ENCODE peak calls at places on chromosome 10, in eight cellular contexts. H is A549, D is right lobe of liver, Q is lung, I is ovary, U is cardiac muscle cell, Y is MCF 10A, S is left lung. T is an unnamed sample.

GRCh38 chr10:11602919-11603523 is 8.4 kb downstream of the USP6NL start:
- DNase-seq in S (no peak), Q (no peak), D (no peak), I (no peak), Y (no peak), U (no peak), H (peak; percentile 54), T (no peak)

GRCh38 chr10:61463035-61463909 is 10.1 kb upstream of the TMEM26 start:
- DNase-seq in H (no peak), D (no peak), S (no peak), Y (peak; percentile 75), Q (no peak), I (no peak), U (no peak), T (no peak)

GRCh38 chr10:955820-956217 is 24.3 kb upstream of the LARP4B start:
- DNase-seq in H (no peak), U (no peak), D (no peak), Q (no peak), S (no peak), Y (no peak), I (no peak), T (no peak)

GRCh38 chr10:60130130-60130579 is 223.8 kb upstream of the CCDC6 start:
- DNase-seq in Y (no peak), H (peak; percentile 19), Q (no peak), S (no peak), D (no peak), I (no peak), U (no peak), T (no peak)

GRCh38 chr10:11875499-11876281 is 52.5 kb downstream of the PROSER2 start:
- DNase-seq in H (peak; percentile 98), Q (peak; percentile 92), S (peak; percentile 86), D (peak; percentile 93), I (peak; percentile 36), U (no peak), Y (peak; percentile 96), T (no peak)

GRCh38 chr10:121956111-121957061 is 18.6 kb downstream of the NSMCE4A start:
- DNase-seq in Q (no peak), H (no peak), I (no peak), U (no peak), Y (peak; percentile 61), D (no peak), S (no peak), T (no peak)

GRCh38 chr10:69087600-69088470 is at the start of gene SRGN:
- DNase-seq in D (peak; percentile 35), H (peak; percentile 68), U (no peak), Q (peak; percentile 81), I (peak; percentile 20), S (peak; percentile 79), Y (peak; percentile 88), T (peak; percentile 26)

GRCh38 chr10:75295901-75296441 is 60.2 kb upstream of the COMTD1 start:
- DNase-seq in D (no peak), U (peak; percentile 39), S (no peak), Q (no peak), Y (no peak), H (no peak), I (no peak), T (no peak)

DNA sequence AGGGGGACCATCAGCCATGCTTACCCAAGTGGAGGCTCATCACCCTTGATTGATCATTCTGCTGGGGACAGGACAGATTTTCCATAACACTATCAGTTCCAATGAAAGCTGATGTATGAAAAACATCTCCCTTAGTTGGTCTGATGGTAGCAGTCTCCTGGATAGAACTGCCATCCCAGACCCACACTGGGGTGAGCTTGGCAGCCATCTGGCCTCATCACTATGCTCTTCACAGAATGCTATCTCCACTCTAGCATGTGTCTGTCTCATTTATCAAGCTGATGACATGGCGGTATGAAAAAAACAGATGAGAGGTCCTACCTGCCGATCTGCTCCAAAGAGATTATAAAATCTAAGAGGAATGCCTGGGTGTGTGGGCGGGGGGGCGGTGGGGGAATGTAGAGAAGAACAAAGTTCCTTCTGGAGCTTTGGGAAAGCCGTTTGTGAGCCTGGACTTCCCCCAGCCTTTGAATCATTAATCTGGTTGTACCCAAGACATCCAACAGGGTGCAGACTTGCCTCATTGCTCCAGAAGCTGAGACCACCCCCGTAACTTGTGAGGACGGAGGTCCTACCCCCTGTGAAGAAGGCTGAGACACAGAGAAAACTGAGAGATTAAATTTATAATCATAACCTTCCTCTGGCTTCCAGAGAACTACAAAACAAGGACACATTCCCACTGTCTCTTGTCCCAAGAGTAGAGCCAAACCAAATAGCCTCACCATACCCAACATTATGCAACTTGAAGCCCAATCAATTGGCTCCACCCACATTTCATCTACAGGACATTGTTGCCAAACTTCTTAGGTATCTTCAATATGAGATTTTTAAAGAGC is 340.9 kb downstream of the KCNMA1 start:
- DNase-seq in S (no peak), U (no peak), Y (no peak), D (peak; percentile 33), Q (no peak), I (no peak), H (peak; percentile 26), T (no peak)
- TF ChIP-seq CTCF in S (no peak), U (no peak), Y (no peak), D (peak; percentile 39), Q (no peak), I (no peak), H (no peak), T (no peak)

GRCh38 chr10:71213127-71213616 is 802 bp downstream of the UNC5B start:
- DNase-seq in S (peak; percentile 74), I (peak; percentile 63), Y (peak; percentile 89), D (peak; percentile 60), Q (peak; percentile 52), H (peak; percentile 75), U (peak; percentile 75), T (no peak)

GRCh38 chr10:71211759-71212248 is 566 bp upstream of the UNC5B start:
- DNase-seq in Q (no peak), Y (no peak), U (no peak), D (no peak), H (no peak), I (no peak), S (no peak), T (no peak)

GRCh38 chr10:71211053-71211452 is 1.3 kb upstream of the UNC5B start:
- DNase-seq in I (no peak), D (no peak), Y (no peak), Q (no peak), H (no peak), S (no peak), U (no peak), T (no peak)

GRCh38 chr10:71213761-71214440 is 1.5 kb downstream of the UNC5B start:
- DNase-seq in S (no peak), Y (peak; percentile 78), H (peak; percentile 33), Q (no peak), D (no peak), I (no peak), U (peak; percentile 63), T (no peak)

GRCh38 chr10:71212249-71213126 is at the start of gene UNC5B:
- DNase-seq in H (peak; percentile 80), S (peak; percentile 91), Y (peak; percentile 88), D (peak; percentile 90), I (peak; percentile 92), Q (peak; percentile 92), U (peak; percentile 97), T (peak; percentile 51)
- TF ChIP-seq CTCF in H (peak; percentile 25), S (no peak), Y (peak; percentile 24), D (no peak), I (no peak), Q (no peak), U (peak; percentile 17), T (no peak)

GRCh38 chr10:93993414-93993781 is 333 bp upstream of the PLCE1 start:
- DNase-seq in H (no peak), I (no peak), D (no peak), Y (no peak), Q (no peak), U (no peak), S (no peak), T (no peak)

GRCh38 chr10:93992400-93993030 is 1.2 kb upstream of the PLCE1 start:
- DNase-seq in I (no peak), D (no peak), H (peak; percentile 55), Q (no peak), S (no peak), Y (no peak), U (no peak), T (no peak)

GRCh38 chr10:93995182-93995581 is 1.5 kb downstream of the PLCE1 start:
- DNase-seq in H (no peak), I (no peak), S (no peak), Q (no peak), D (no peak), U (no peak), Y (no peak), T (no peak)

GRCh38 chr10:93995598-93996271 is 2.0 kb downstream of the PLCE1 start:
- DNase-seq in Q (no peak), Y (peak; percentile 55), I (no peak), D (no peak), S (no peak), H (no peak), U (no peak), T (no peak)

DNA sequence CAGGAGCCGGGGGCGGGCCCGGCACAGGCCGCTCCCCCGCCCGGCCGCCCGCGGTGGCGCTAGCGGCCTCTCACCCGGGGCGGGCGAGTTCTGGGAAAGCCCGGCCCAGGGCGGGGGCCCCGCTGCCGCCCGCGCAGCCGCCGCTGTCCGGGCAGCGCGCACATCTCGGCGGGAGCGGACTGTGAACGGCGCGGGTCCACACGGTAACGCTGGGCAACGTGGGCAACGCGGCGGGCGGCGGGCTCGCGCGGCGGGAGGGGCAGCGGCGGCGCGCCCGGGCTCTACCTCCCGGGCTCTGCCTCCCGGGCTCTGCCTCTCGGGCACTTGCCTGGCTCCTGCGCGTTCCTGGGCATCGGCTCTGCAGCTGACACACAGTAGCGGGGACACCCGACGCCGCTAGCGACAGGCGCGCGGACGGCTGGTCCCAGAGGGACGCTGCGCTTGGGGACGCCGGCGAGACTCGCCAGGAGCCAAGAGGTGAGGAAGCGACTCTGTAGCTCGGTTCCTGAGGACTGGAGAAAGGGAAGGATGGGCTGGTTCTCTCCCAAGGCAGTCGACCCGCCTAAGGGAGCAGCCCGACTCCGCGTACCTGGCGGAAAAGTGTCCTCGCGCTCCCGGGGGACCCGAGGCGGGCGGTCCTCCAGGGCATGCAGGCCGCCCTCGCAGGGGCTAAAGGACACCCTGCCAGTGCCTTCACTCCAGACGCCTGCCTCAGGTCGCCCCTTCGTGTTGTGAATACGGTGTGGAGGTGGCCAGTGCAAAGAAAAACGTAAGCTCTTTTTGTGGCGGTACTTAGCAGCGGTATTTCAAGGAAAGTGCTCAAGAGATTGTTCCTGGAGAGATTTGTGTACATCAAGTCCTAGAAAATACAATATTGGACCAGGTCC is at the start of gene PLCE1:
- DNase-seq in Q (peak; percentile 51), D (peak; percentile 68), Y (no peak), U (peak; percentile 80), I (peak; percentile 65), H (peak; percentile 46), S (no peak), T (no peak)
- TF ChIP-seq CTCF in Q (no peak), D (no peak), Y (no peak), U (no peak), I (no peak), H (peak; percentile 23), S (no peak), T (no peak)

GRCh38 chr10:98328640-98329039 is 60.6 kb upstream of the LOXL4 start:
- DNase-seq in S (no peak), Q (no peak), H (no peak), Y (no peak), D (no peak), I (no peak), U (no peak), T (no peak)

GRCh38 chr10:98326621-98327027 is 58.6 kb upstream of the LOXL4 start:
- DNase-seq in I (no peak), D (no peak), Y (no peak), U (no peak), S (no peak), Q (no peak), H (no peak), T (no peak)

GRCh38 chr10:98328163-98328562 is 60.2 kb upstream of the LOXL4 start:
- DNase-seq in H (no peak), U (no peak), I (no peak), S (no peak), Q (no peak), D (no peak), Y (no peak), T (no peak)

GRCh38 chr10:98332623-98333269 is 64.8 kb upstream of the LOXL4 start:
- DNase-seq in I (no peak), S (no peak), Q (no peak), H (peak; percentile 37), D (no peak), Y (no peak), U (no peak), T (no peak)

DNA sequence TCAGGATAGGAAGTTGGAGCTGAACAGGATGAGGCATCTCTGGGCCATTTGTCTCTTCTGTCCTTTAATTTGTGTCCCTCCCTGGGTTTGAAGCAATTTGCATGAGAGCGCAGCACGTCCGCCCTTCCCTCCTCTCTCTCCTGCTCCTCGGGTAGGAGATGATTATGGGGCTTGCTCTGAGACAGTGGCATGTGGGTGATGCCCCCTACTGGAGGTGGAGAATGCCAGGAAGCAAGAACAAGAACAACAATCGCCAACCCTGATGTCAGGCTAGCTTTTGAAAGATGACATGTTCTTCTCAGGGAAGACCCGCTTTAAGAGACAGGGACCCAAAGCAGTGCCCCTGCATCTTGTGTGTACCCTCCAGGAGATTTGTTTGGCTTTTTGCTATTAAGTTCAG is 63.9 kb upstream of the LOXL4 start:
- DNase-seq in Y (peak; percentile 45), U (no peak), Q (no peak), S (no peak), I (no peak), D (no peak), H (peak; percentile 38), T (no peak)
- TF ChIP-seq CTCF in Y (peak; percentile 30), U (peak; percentile 49), Q (no peak), S (peak; percentile 43), I (no peak), D (no peak), H (peak; percentile 37), T (no peak)

T was measured in activated B cell treated with CpG ODN at 0.5 μM for 24 hours.